ENCODE peak calls at places on chromosomes 16 and 17, in five cellular contexts. Y is endothelial cell of umbilical vein, G is ovary, S is hepatocyte, O is A673. U is an unnamed sample.

GRCh38 chr17:48547839-48548686 is 3.2 kb upstream of the HOXB2 start:
- DNase-seq in Y (peak; percentile 73), G (no peak), S (no peak), O (no peak), U (no peak)

GRCh38 chr17:9241774-9242496 is 220.6 kb downstream of the NTN1 start:
- DNase-seq in Y (no peak), G (no peak), S (no peak), O (no peak), U (no peak)

GRCh38 chr16:16020291-16020690 is 70.9 kb downstream of the ABCC1 start:
- DNase-seq in Y (no peak), G (no peak), S (no peak), O (no peak), U (no peak)

GRCh38 chr17:27762527-27763305 is 37.6 kb downstream of the NOS2 start:
- DNase-seq in Y (peak; percentile 10), G (no peak), S (peak; percentile 48), O (peak; percentile 51), U (no peak)

GRCh38 chr17:2250140-2251095 is 53.2 kb downstream of the SMG6 start:
- DNase-seq in Y (no peak), G (no peak), S (no peak), O (no peak), U (no peak)

GRCh38 chr17:12637015-12637414 is 28.7 kb upstream of the MYOCD start:
- DNase-seq in Y (no peak), G (no peak), S (peak; percentile 66), O (peak; percentile 37), U (peak; percentile 82)

GRCh38 chr17:45116434-45117016 is 15.8 kb downstream of the PLCD3 start:
- DNase-seq in Y (no peak), G (no peak), S (no peak), O (no peak), U (no peak)

GRCh38 chr17:7216242-7217112 is 3.2 kb downstream of the DLG4 start:
- DNase-seq in Y (no peak), G (peak; percentile 44), S (no peak), O (peak; percentile 15), U (no peak)

GRCh38 chr17:81340606-81341346 is 45.7 kb upstream of the SLC38A10 start:
- DNase-seq in Y (peak; percentile 70), G (peak; percentile 68), S (peak; percentile 65), O (no peak), U (no peak)

GRCh38 chr16:35516551-35516950 is 2057.1 kb downstream of the TP53TG3F start:
- DNase-seq in Y (no peak), G (no peak), S (no peak), O (no peak), U (no peak)

GRCh38 chr17:50256826-50257573 is 17.3 kb upstream of the TMEM92 start:
- DNase-seq in Y (no peak), G (peak; percentile 32), S (peak; percentile 5), O (no peak), U (no peak)

GRCh38 chr17:7177954-7178477 is 1.2 kb downstream of the ASGR1 start:
- DNase-seq in Y (peak; percentile 51), G (no peak), S (peak; percentile 84), O (peak; percentile 42), U (no peak)

GRCh38 chr16:73304008-73304814 is 256.3 kb upstream of the ZFHX3 start:
- DNase-seq in Y (no peak), G (no peak), S (peak; percentile 17), O (no peak), U (no peak)

GRCh38 chr17:49252148-49252682 is 21.6 kb upstream of the PHOSPHO1 start:
- DNase-seq in Y (no peak), G (no peak), S (peak; percentile 28), O (no peak), U (no peak)

GRCh38 chr17:28570716-28571254 is 539 bp downstream of the PIGS start:
- DNase-seq in Y (peak; percentile 37), G (peak; percentile 43), S (peak; percentile 67), O (peak; percentile 46), U (no peak)

GRCh38 chr17:35733366-35733765 is 1.9 kb downstream of the RASL10B start:
- DNase-seq in Y (no peak), G (no peak), S (no peak), O (no peak), U (no peak)

GRCh38 chr16:11067697-11068141 is 123.4 kb downstream of the CLEC16A start:
- DNase-seq in Y (no peak), G (no peak), S (no peak), O (no peak), U (no peak)

GRCh38 chr17:64687376-64687775 is 25.3 kb upstream of the SMURF2 start:
- DNase-seq in Y (no peak), G (no peak), S (no peak), O (no peak), U (no peak)

GRCh38 chr17:19348081-19348650 is 14.4 kb downstream of the B9D1 start:
- DNase-seq in Y (no peak), G (no peak), S (no peak), O (no peak), U (no peak)

GRCh38 chr16:72191551-72191950 is 19.6 kb upstream of the PMFBP1 start:
- DNase-seq in Y (no peak), G (no peak), S (no peak), O (peak; percentile 70), U (no peak)

GRCh38 chr17:18259621-18260331 is 686 bp upstream of the MIEF2 start:
- DNase-seq in Y (no peak), G (no peak), S (no peak), O (no peak), U (no peak)

GRCh38 chr17:59426031-59426430 is 94.6 kb downstream of the YPEL2 start:
- DNase-seq in Y (peak; percentile 21), G (no peak), S (no peak), O (no peak), U (no peak)
- H3K4me3 ChIP-seq in Y (no peak overlapping the region), G (no peak overlapping the region), S (no peak overlapping the region), O (no peak overlapping the region), U (peak overlapping the region; percentile 25)

DNA sequence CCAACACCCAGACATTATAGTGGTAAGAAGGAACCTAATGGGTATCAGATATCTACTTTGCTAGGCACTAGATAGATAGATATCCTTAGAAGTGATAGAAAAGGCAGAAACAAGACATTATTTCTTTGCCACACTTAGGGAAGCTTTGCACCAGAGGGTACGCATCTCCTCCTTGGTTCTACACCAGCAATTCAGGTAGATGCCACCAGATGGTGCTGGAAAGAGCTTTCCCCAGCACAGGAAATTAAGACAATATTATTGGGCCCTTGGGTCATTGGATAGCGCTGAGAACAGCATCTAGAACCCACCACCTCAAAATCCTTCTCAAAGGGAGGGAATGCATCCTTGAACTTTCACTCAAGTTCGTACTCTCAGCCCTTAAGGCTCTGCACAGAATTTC is 173.8 kb upstream of the CCL2 start:
- DNase-seq in Y (no peak), G (no peak), S (peak; percentile 22), O (peak; percentile 4), U (no peak)
- TF ChIP-seq CTCF in Y (peak; percentile 12), G (no peak), S (peak; percentile 30), O (peak; percentile 42), U (no peak)

GRCh38 chr16:3264137-3265036 is 8.0 kb upstream of the MEFV start:
- DNase-seq in Y (peak; percentile 98), G (peak; percentile 99), S (peak; percentile 97), O (peak; percentile 99), U (peak; percentile 96)

GRCh38 chr16:3268294-3268693 is 11.9 kb upstream of the MEFV start:
- DNase-seq in Y (no peak), G (no peak), S (no peak), O (no peak), U (no peak)

GRCh38 chr16:3262517-3262916 is 6.1 kb upstream of the MEFV start:
- DNase-seq in Y (no peak), G (no peak), S (no peak), O (no peak), U (no peak)

GRCh38 chr16:3266873-3267537 is 10.6 kb upstream of the MEFV start:
- DNase-seq in Y (peak; percentile 48), G (no peak), S (peak; percentile 30), O (peak; percentile 64), U (no peak)
- H3K4me3 ChIP-seq in Y (no peak overlapping the region), G (no peak overlapping the region), S (no peak overlapping the region), O (no peak overlapping the region), U (no peak overlapping the region)

GRCh38 chr17:78450696-78451344 is 72.4 kb downstream of the PGS1 start:
- DNase-seq in Y (no peak), G (no peak), S (no peak), O (peak; percentile 59), U (no peak)

GRCh38 chr17:78444392-78444791 is 65.9 kb downstream of the PGS1 start:
- DNase-seq in Y (no peak), G (no peak), S (no peak), O (no peak), U (no peak)

GRCh38 chr17:78446833-78447232 is 68.4 kb downstream of the PGS1 start:
- DNase-seq in Y (no peak), G (no peak), S (no peak), O (no peak), U (no peak)

GRCh38 chr17:78449983-78450382 is 71.5 kb downstream of the PGS1 start:
- DNase-seq in Y (no peak), G (no peak), S (no peak), O (no peak), U (no peak)

GRCh38 chr17:78448356-78448993 is 70.0 kb downstream of the PGS1 start:
- DNase-seq in Y (no peak), G (no peak), S (no peak), O (peak; percentile 22), U (no peak)
- TF ChIP-seq CTCF in Y (no peak), G (no peak), S (no peak), O (peak; percentile 48), U (no peak)

DNA sequence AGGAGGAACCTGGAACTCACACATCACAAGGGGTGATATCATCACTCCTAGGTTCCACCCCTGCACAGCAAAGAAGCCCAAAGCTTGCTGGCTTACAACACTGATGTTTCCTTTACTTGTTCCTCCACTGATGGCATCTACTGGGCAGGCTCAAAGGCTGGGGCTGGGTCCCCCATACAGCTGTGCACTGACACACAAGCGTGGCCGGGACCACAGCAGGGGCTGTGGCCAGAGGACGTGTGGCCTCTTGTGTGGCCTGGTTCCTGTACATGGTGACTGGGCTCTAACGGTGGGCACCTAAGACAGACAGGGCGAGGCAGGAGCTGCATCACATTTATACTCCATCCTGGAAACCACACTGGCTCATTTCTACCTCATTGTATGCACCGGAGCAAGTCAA is 264.4 kb upstream of the FOXF1 start:
- DNase-seq in Y (no peak), G (no peak), S (no peak), O (no peak), U (no peak)
- H3K4me3 ChIP-seq in Y (no peak overlapping the region), G (no peak overlapping the region), S (no peak overlapping the region), O (no peak overlapping the region), U (no peak overlapping the region)

GRCh38 chr16:48914070-48914469 is 304.1 kb upstream of the N4BP1 start:
- DNase-seq in Y (no peak), G (no peak), S (no peak), O (no peak), U (no peak)

GRCh38 chr16:48910214-48910613 is 300.2 kb upstream of the N4BP1 start:
- DNase-seq in Y (no peak), G (no peak), S (no peak), O (no peak), U (no peak)

GRCh38 chr16:48913384-48913783 is 303.4 kb upstream of the N4BP1 start:
- DNase-seq in Y (no peak), G (no peak), S (no peak), O (no peak), U (no peak)

GRCh38 chr16:48911700-48912099 is 301.7 kb upstream of the N4BP1 start:
- DNase-seq in Y (no peak), G (no peak), S (no peak), O (no peak), U (no peak)

GRCh38 chr16:48912360-48912759 is 302.4 kb upstream of the N4BP1 start:
- DNase-seq in Y (no peak), G (no peak), S (no peak), O (no peak), U (no peak)
- TF ChIP-seq CTCF in Y (no peak), G (no peak), S (no peak), O (no peak), U (no peak)

GRCh38 chr17:76075364-76076099 is 951 bp downstream of the GALR2 start:
- DNase-seq in Y (no peak), G (no peak), S (no peak), O (peak; percentile 67), U (no peak)
- H3K4me3 ChIP-seq in Y (no peak overlapping the region), G (no peak overlapping the region), S (no peak overlapping the region), O (peak overlapping the region; percentile 24), U (peak overlapping the region; percentile 39)